ENCODE peak calls at places on chromosomes 5 and 9, in nine cellular contexts. G, D, U, Z, Y, R, P, V and A are unnamed samples.

GRCh38 chr9:112308576-112308975 is 24.8 kb downstream of the PTBP3 start:
- DNase-seq in G (no peak), D (no peak), U (no peak), Z (no peak), Y (no peak), R (no peak), P (no peak), V (no peak), A (no peak)

GRCh38 chr5:120684749-120685415 is 220.8 kb downstream of the PRR16 start:
- DNase-seq in G (peak), D (no peak), U (peak), Z (no peak), Y (no peak), R (no peak), P (no peak), V (no peak), A (no peak)

GRCh38 chr9:112325600-112325999 is 7.8 kb downstream of the PTBP3 start:
- DNase-seq in G (no peak), D (no peak), U (no peak), Z (no peak), Y (no peak), R (no peak), P (no peak), V (no peak), A (no peak)

GRCh38 chr9:29697011-29697410 is 2123.7 kb upstream of the C9orf72 start:
- DNase-seq in G (no peak), D (no peak), U (peak), Z (no peak), Y (peak), R (no peak), P (no peak), V (no peak), A (no peak)

GRCh38 chr9:117744390-117744789 is 40.2 kb downstream of the TLR4 start:
- DNase-seq in G (no peak), D (no peak), U (no peak), Z (no peak), Y (no peak), R (no peak), P (no peak), V (no peak), A (no peak)

GRCh38 chr9:116646661-116647514 is 40.2 kb upstream of the TRIM32 start:
- DNase-seq in G (peak), D (no peak), U (peak), Z (no peak), Y (peak), R (no peak), P (no peak), V (no peak), A (no peak)

GRCh38 chr9:100091650-100092049 is 7.2 kb downstream of the ERP44 start:
- DNase-seq in G (no peak), D (no peak), U (no peak), Z (no peak), Y (no peak), R (no peak), P (no peak), V (no peak), A (no peak)

GRCh38 chr5:757346-757930 is 27.1 kb downstream of the ZDHHC11B start:
- DNase-seq in G (no peak), D (no peak), U (no peak), Z (no peak), Y (no peak), R (peak), P (no peak), V (no peak), A (no peak)

GRCh38 chr5:143066556-143067281 is 296.5 kb downstream of the ARHGAP26 start:
- DNase-seq in G (no peak), D (no peak), U (peak), Z (no peak), Y (no peak), R (peak), P (no peak), V (peak), A (no peak)

GRCh38 chr5:137960141-137960540 is 70.9 kb downstream of the PKD2L2 start:
- DNase-seq in G (no peak), D (no peak), U (no peak), Z (no peak), Y (no peak), R (no peak), P (no peak), V (no peak), A (no peak)

GRCh38 chr5:131147258-131147657 is 17.8 kb downstream of the HINT1 start:
- DNase-seq in G (no peak), D (no peak), U (peak), Z (no peak), Y (no peak), R (no peak), P (no peak), V (no peak), A (no peak)

GRCh38 chr9:131095666-131096489 is 453 bp upstream of the AIF1L start:
- DNase-seq in G (peak), D (peak), U (peak), Z (no peak), Y (peak), R (no peak), P (no peak), V (no peak), A (peak)

GRCh38 chr9:21904371-21904770 is 89.8 kb downstream of the CDKN2A start:
- DNase-seq in G (no peak), D (no peak), U (peak), Z (no peak), Y (peak), R (no peak), P (no peak), V (no peak), A (no peak)

GRCh38 chr5:12323637-12324229 is 419.5 kb upstream of the CTNND2 start:
- DNase-seq in G (no peak), D (no peak), U (no peak), Z (no peak), Y (no peak), R (no peak), P (no peak), V (no peak), A (no peak)

GRCh38 chr5:103526164-103526915 is 36.2 kb downstream of the NUDT12 start:
- DNase-seq in G (no peak), D (no peak), U (peak), Z (no peak), Y (no peak), R (no peak), P (no peak), V (no peak), A (no peak)

GRCh38 chr5:56422060-56422762 is 189.1 kb upstream of the ANKRD55 start:
- DNase-seq in G (no peak), D (no peak), U (no peak), Z (no peak), Y (peak), R (no peak), P (no peak), V (no peak), A (no peak)

GRCh38 chr9:35972093-35972492 is 14.1 kb upstream of the OR2S2 start:
- DNase-seq in G (no peak), D (no peak), U (no peak), Z (peak), Y (no peak), R (no peak), P (no peak), V (peak), A (no peak)

GRCh38 chr9:131418143-131419028 is 24.5 kb downstream of the PRRC2B start:
- DNase-seq in G (no peak), D (peak), U (no peak), Z (no peak), Y (peak), R (no peak), P (no peak), V (no peak), A (peak)

GRCh38 chr5:178994580-178995340 is at the start of gene GRM6:
- DNase-seq in G (peak), D (no peak), U (peak), Z (no peak), Y (no peak), R (no peak), P (no peak), V (no peak), A (no peak)

GRCh38 chr5:108266235-108266634 is 115.7 kb downstream of the FBXL17 start:
- DNase-seq in G (no peak), D (no peak), U (peak), Z (no peak), Y (peak), R (no peak), P (no peak), V (no peak), A (no peak)

GRCh38 chr5:175652741-175653663 is 4.9 kb upstream of the HRH2 start:
- DNase-seq in G (no peak), D (no peak), U (no peak), Z (no peak), Y (no peak), R (no peak), P (no peak), V (peak), A (no peak)

GRCh38 chr5:80204808-80205614 is 50.8 kb downstream of the SERINC5 start:
- DNase-seq in G (peak), D (peak), U (peak), Z (no peak), Y (no peak), R (no peak), P (no peak), V (no peak), A (no peak)

GRCh38 chr5:36630201-36630968 is 24.0 kb downstream of the SLC1A3 start:
- DNase-seq in G (no peak), D (no peak), U (no peak), Z (no peak), Y (no peak), R (no peak), P (no peak), V (no peak), A (no peak)

GRCh38 chr5:10594591-10595210 is 30.8 kb downstream of the ANKRD33B start:
- DNase-seq in G (no peak), D (no peak), U (peak), Z (no peak), Y (peak), R (no peak), P (no peak), V (no peak), A (no peak)

GRCh38 chr5:143341807-143342570 is 61.5 kb downstream of the NR3C1 start:
- DNase-seq in G (no peak), D (no peak), U (peak), Z (no peak), Y (peak), R (no peak), P (no peak), V (no peak), A (no peak)

GRCh38 chr9:94603259-94603776 is 9.7 kb upstream of the FBP2 start:
- DNase-seq in G (peak), D (peak), U (peak), Z (peak), Y (peak), R (peak), P (no peak), V (peak), A (peak)

GRCh38 chr5:10786835-10787234 is 25.8 kb upstream of the DAP start:
- DNase-seq in G (no peak), D (no peak), U (no peak), Z (no peak), Y (no peak), R (no peak), P (no peak), V (no peak), A (no peak)

GRCh38 chr5:10401499-10401898 is 40.2 kb upstream of the ROPN1L start:
- DNase-seq in G (no peak), D (no peak), U (no peak), Z (no peak), Y (no peak), R (no peak), P (no peak), V (no peak), A (no peak)

GRCh38 chr9:92807757-92808725 is 43.4 kb upstream of the BICD2 start:
- DNase-seq in G (peak), D (no peak), U (no peak), Z (no peak), Y (no peak), R (no peak), P (no peak), V (no peak), A (no peak)

GRCh38 chr9:78167356-78167755 is 68.5 kb upstream of the CEP78 start:
- DNase-seq in G (no peak), D (no peak), U (peak), Z (no peak), Y (no peak), R (no peak), P (no peak), V (no peak), A (no peak)